ENCODE peak calls at places on chromosome 10, in four cellular contexts. H, B, N and X are unnamed samples. For H3K27me3, the result is how much of the 10 kb centered on the place peaks cover.

GRCh38 chr10:60487543-60487942 is 97.9 kb upstream of the ANK3 start:
- DNase-seq in H (no peak), B (no peak), N (no peak), X (no peak)

GRCh38 chr10:62437696-62438095 is 63.5 kb downstream of the ZNF365 start:
- DNase-seq in H (no peak), B (peak), N (peak), X (peak)

GRCh38 chr10:124743188-124744046 is 761 bp downstream of the FAM53B start:
- DNase-seq in H (no peak), B (no peak), N (peak), X (no peak)

GRCh38 chr10:133166828-133167692 is 7.0 kb downstream of the KNDC1 start:
- DNase-seq in H (no peak), B (no peak), N (peak), X (no peak)

GRCh38 chr10:69232252-69232651 is 12.1 kb downstream of the HKDC1 start:
- DNase-seq in H (peak), B (no peak), N (peak), X (peak)

GRCh38 chr10:132855889-132856288 is 69.9 kb upstream of the NKX6-2 start:
- DNase-seq in H (peak), B (no peak), N (no peak), X (no peak)

GRCh38 chr10:85946713-85947326 is 419.8 kb downstream of the GRID1 start:
- DNase-seq in H (no peak), B (no peak), N (no peak), X (no peak)

GRCh38 chr10:59900044-59900727 is 6.2 kb downstream of the CCDC6 start:
- DNase-seq in H (no peak), B (no peak), N (no peak), X (no peak)

GRCh38 chr10:90226526-90226925 is 525.1 kb downstream of the KIF20B start:
- DNase-seq in H (no peak), B (no peak), N (no peak), X (no peak)

GRCh38 chr10:46525824-46526681 is 30.4 kb downstream of the GPRIN2 start:
- DNase-seq in H (no peak), B (no peak), N (no peak), X (peak)

GRCh38 chr10:60139798-60140566 is 233.6 kb upstream of the CCDC6 start:
- DNase-seq in H (no peak), B (no peak), N (peak), X (peak)

GRCh38 chr10:75894761-75895160 is 463.3 kb downstream of the LRMDA start:
- DNase-seq in H (no peak), B (no peak), N (no peak), X (no peak)

GRCh38 chr10:108090476-108091215 is 926.1 kb upstream of the SORCS1 start:
- DNase-seq in H (no peak), B (no peak), N (no peak), X (peak)

GRCh38 chr10:114634607-114634974 is 23.5 kb downstream of the ABLIM1 start:
- DNase-seq in H (no peak), B (peak), N (peak), X (peak)
- H3K27ac ChIP-seq in H (peak), B (peak), N (peak), X (no peak)

DNA sequence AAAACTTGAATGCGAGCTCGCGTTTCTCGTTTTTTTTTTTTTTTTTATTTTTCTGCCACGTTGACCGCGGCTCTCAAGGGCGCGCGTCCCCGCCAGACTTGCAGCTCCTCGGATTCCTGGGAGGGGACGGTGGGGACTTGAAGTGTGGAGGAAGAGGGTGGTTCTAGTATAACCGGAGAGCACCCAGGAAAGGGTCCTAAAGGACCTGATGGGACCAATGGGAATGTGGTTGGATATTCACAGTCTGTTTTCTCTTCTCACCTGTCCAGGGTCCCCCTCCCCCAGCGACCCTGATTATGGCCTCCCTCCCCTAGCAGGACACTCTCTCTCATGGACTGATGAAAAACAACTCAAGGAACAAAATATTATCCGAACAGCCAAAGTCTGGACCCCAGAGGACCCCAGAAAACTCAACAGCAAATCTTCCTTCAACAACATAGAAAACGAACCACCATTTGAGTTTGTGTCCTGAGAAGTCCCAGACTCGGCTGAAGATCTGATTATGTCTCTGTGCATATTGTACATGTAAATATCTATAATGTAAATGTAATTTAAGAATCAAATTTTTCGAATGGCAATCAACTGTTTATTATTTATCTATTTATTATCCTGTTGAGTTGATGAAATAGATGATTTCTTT is 1.4 kb downstream of the PTF1A start:
- DNase-seq in H (no peak), B (no peak), N (no peak), X (no peak)
- H3K27me3 ChIP-seq in H (half or more), B (half or more), N (half or more), X (half or more)

DNA sequence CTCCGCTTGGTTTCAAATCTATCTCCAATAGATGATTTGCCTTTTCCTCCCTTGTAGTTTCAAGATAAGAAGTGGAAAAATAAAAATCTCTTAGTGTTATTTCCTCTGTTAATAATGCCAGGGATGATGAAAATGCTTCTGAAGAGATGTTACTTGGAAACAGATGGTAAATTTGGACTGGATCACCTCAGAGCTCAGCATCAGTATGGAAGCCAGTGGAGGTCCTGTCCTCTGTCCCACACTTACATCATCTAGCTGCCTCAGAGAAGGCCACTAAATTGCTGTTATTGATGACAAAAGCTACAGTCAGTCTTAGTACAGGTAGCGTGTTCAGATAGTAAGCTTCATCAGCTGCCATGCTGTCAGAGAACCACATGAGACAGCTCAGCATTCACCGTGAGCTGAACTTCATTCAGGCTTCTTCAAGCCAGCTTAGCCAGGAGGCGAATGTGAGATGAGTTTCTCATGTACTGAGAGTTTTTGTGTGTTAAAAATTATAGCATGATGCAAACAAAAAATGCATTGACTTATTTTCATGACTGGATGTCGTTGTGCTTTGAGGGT is 246.9 kb downstream of the CELF2 start:
- DNase-seq in H (no peak), B (no peak), N (no peak), X (no peak)
- H3K27ac ChIP-seq in H (no peak), B (peak), N (peak), X (no peak)

GRCh38 chr10:129063877-129064276 is 403.2 kb upstream of the MGMT start:
- DNase-seq in H (no peak), B (no peak), N (no peak), X (no peak)

GRCh38 chr10:129058664-129059155 is 408.3 kb upstream of the MGMT start:
- DNase-seq in H (no peak), B (no peak), N (no peak), X (no peak)

GRCh38 chr10:129057856-129058663 is 409.0 kb upstream of the MGMT start:
- DNase-seq in H (peak), B (no peak), N (no peak), X (no peak)

GRCh38 chr10:129059977-129060376 is 407.1 kb upstream of the MGMT start:
- DNase-seq in H (no peak), B (no peak), N (no peak), X (no peak)

GRCh38 chr10:129063212-129063611 is 403.8 kb upstream of the MGMT start:
- DNase-seq in H (no peak), B (no peak), N (no peak), X (no peak)
- H3K27me3 ChIP-seq in H (under half), B (under half), N (under half), X (under half)